ENCODE peak calls at places on chromosomes 13 and 19, in eight cellular contexts. One of them, this sample, is unnamed.

GRCh38 chr13:83452292-83452950 is 429.9 kb downstream of the SLITRK1 start:
- DNase-seq in COR-L47: no peak
- DNase-seq in dermis blood vessel endothelial cell: no peak
- DNase-seq in cardiac muscle cell: no peak
- DNase-seq in adrenal gland: no peak
- DNase-seq in DMS153: no peak
- DNase-seq in NCI-H1930: no peak
- DNase-seq in myocyte: no peak
- DNase-seq in this sample: no peak

GRCh38 chr19:13022859-13023636 is 27.8 kb downstream of the NFIX start:
- DNase-seq in COR-L47: peak
- DNase-seq in dermis blood vessel endothelial cell: peak
- DNase-seq in cardiac muscle cell: no peak
- DNase-seq in adrenal gland: peak
- DNase-seq in DMS153: peak
- DNase-seq in NCI-H1930: no peak
- DNase-seq in myocyte: peak
- DNase-seq in this sample: peak

GRCh38 chr19:38417544-38418506 is 8.2 kb downstream of the RASGRP4 start:
- DNase-seq in COR-L47: no peak
- DNase-seq in dermis blood vessel endothelial cell: no peak
- DNase-seq in cardiac muscle cell: peak
- DNase-seq in adrenal gland: peak
- DNase-seq in DMS153: peak
- DNase-seq in NCI-H1930: peak
- DNase-seq in myocyte: no peak
- DNase-seq in this sample: peak

GRCh38 chr19:49327878-49328544 is 3.0 kb upstream of the SLC6A16 start:
- DNase-seq in COR-L47: no peak
- DNase-seq in dermis blood vessel endothelial cell: peak
- DNase-seq in cardiac muscle cell: peak
- DNase-seq in adrenal gland: no peak
- DNase-seq in DMS153: no peak
- DNase-seq in NCI-H1930: no peak
- DNase-seq in myocyte: peak
- DNase-seq in this sample: no peak

GRCh38 chr13:62096652-62097051 is 681.0 kb upstream of the PCDH20 start:
- DNase-seq in COR-L47: no peak
- DNase-seq in dermis blood vessel endothelial cell: no peak
- DNase-seq in cardiac muscle cell: no peak
- DNase-seq in adrenal gland: no peak
- DNase-seq in DMS153: no peak
- DNase-seq in NCI-H1930: no peak
- DNase-seq in myocyte: no peak
- DNase-seq in this sample: no peak

GRCh38 chr13:41917641-41918040 is 43.3 kb downstream of the VWA8 start:
- DNase-seq in COR-L47: no peak
- DNase-seq in dermis blood vessel endothelial cell: peak
- DNase-seq in cardiac muscle cell: no peak
- DNase-seq in adrenal gland: no peak
- DNase-seq in DMS153: no peak
- DNase-seq in NCI-H1930: no peak
- DNase-seq in myocyte: no peak
- DNase-seq in this sample: no peak

GRCh38 chr19:49491030-49491803 is 3.8 kb downstream of the RPL13A start:
- DNase-seq in COR-L47: no peak
- DNase-seq in dermis blood vessel endothelial cell: no peak
- DNase-seq in cardiac muscle cell: no peak
- DNase-seq in adrenal gland: no peak
- DNase-seq in DMS153: no peak
- DNase-seq in NCI-H1930: no peak
- DNase-seq in myocyte: no peak
- DNase-seq in this sample: no peak

GRCh38 chr13:40470665-40471064 is 195.8 kb downstream of the FOXO1 start:
- DNase-seq in COR-L47: no peak
- DNase-seq in dermis blood vessel endothelial cell: peak
- DNase-seq in cardiac muscle cell: no peak
- DNase-seq in adrenal gland: no peak
- DNase-seq in DMS153: no peak
- DNase-seq in NCI-H1930: no peak
- DNase-seq in myocyte: peak
- DNase-seq in this sample: no peak

GRCh38 chr19:19214892-19215291 is 3.1 kb downstream of the NCAN start:
- DNase-seq in COR-L47: no peak
- DNase-seq in dermis blood vessel endothelial cell: peak
- DNase-seq in cardiac muscle cell: peak
- DNase-seq in adrenal gland: peak
- DNase-seq in DMS153: no peak
- DNase-seq in NCI-H1930: no peak
- DNase-seq in myocyte: peak
- DNase-seq in this sample: no peak